ENCODE peak calls at places on chromosomes 12 and 14, in eight cellular contexts. S is Panc1, B is caudate nucleus, R is cardiac fibroblast, V is progenitor cell of endocrine pancreas, M is foreskin keratinocyte, A is GM23338, P is stomach. W is an unnamed sample.

GRCh38 chr14:24080888-24081738 is 9.8 kb downstream of the CPNE6 start:
- DNase-seq in S (no peak), B (peak), R (peak), V (peak), M (no peak), A (peak), P (peak), W (peak)

GRCh38 chr12:130860311-130860710 is 11.6 kb upstream of the RAN start:
- DNase-seq in S (no peak), B (no peak), R (no peak), V (no peak), M (no peak), A (no peak), P (no peak), W (no peak)

GRCh38 chr12:47360771-47361388 is 281.1 kb upstream of the AMIGO2 start:
- DNase-seq in S (no peak), B (no peak), R (no peak), V (no peak), M (no peak), A (no peak), P (no peak), W (no peak)

GRCh38 chr12:32549675-32550079 is 129.4 kb upstream of the DNM1L start:
- DNase-seq in S (no peak), B (no peak), R (peak), V (no peak), M (no peak), A (peak), P (no peak), W (no peak)

GRCh38 chr14:78725086-78725485 is 554.9 kb downstream of the NRXN3 start:
- DNase-seq in S (no peak), B (no peak), R (no peak), V (no peak), M (no peak), A (peak), P (no peak), W (no peak)

GRCh38 chr14:29906256-29906885 is 21.3 kb downstream of the PRKD1 start:
- DNase-seq in S (peak), B (no peak), R (peak), V (no peak), M (peak), A (no peak), P (peak), W (no peak)

GRCh38 chr12:5590316-5590715 is 158.4 kb downstream of the NTF3 start:
- DNase-seq in S (no peak), B (no peak), R (no peak), V (no peak), M (no peak), A (no peak), P (no peak), W (no peak)

GRCh38 chr12:6277982-6278438 is 32.5 kb upstream of the PLEKHG6 start:
- DNase-seq in S (no peak), B (no peak), R (no peak), V (no peak), M (peak), A (peak), P (peak), W (no peak)

GRCh38 chr12:80895240-80895639 is 42.5 kb downstream of the LIN7A start:
- DNase-seq in S (no peak), B (no peak), R (no peak), V (no peak), M (no peak), A (no peak), P (no peak), W (no peak)

GRCh38 chr14:54785111-54785777 is 117.4 kb downstream of the GCH1 start:
- DNase-seq in S (no peak), B (no peak), R (no peak), V (no peak), M (no peak), A (no peak), P (no peak), W (no peak)